ENCODE peak calls at places on chromosomes 5 and 9, in seven cellular contexts. D is tibial nerve, X is heart right ventricle, B is lung, L is heart left ventricle, T is body of pancreas, A is right cardiac atrium. Z is an unnamed sample.

GRCh38 chr9:18442629-18443491 is 31.1 kb upstream of the ADAMTSL1 start:
- DNase-seq in D (peak), T (peak), X (peak), B (peak), L (peak), A (peak), Z (peak)

GRCh38 chr5:82561786-82562185 is 283.6 kb upstream of the RPS23 start:
- DNase-seq in L (no peak), B (no peak), T (no peak), X (no peak), A (no peak), D (no peak), Z (no peak)

GRCh38 chr5:31357038-31357437 is 163.6 kb downstream of the CDH6 start:
- DNase-seq in B (no peak), L (no peak), D (no peak), X (no peak), A (no peak), T (no peak), Z (no peak)

GRCh38 chr5:1737790-1738405 is 61.7 kb downstream of the MRPL36 start:
- DNase-seq in A (no peak), T (peak), B (no peak), X (no peak), D (no peak), L (no peak), Z (peak)

GRCh38 chr5:2158109-2158508 is 275.4 kb upstream of the IRX4 start:
- DNase-seq in D (no peak), X (no peak), A (no peak), L (no peak), B (no peak), T (no peak), Z (no peak)

GRCh38 chr9:10661376-10661775 is 48.6 kb upstream of the PTPRD start:
- DNase-seq in L (no peak), B (no peak), A (no peak), D (no peak), X (no peak), T (no peak), Z (no peak)

GRCh38 chr5:61467766-61468482 is 135.9 kb downstream of the ZSWIM6 start:
- DNase-seq in T (no peak), X (no peak), B (no peak), D (no peak), L (no peak), A (no peak), Z (no peak)

GRCh38 chr5:58127486-58128220 is 332.2 kb downstream of the PLK2 start:
- DNase-seq in A (peak), D (no peak), X (no peak), T (peak), B (peak), L (no peak), Z (peak)

GRCh38 chr5:154646841-154647759 is 108.1 kb upstream of the LARP1 start:
- DNase-seq in A (peak), D (no peak), L (peak), T (peak), B (peak), X (peak), Z (peak)

GRCh38 chr9:68541568-68541967 is 885 bp upstream of the TMEM252 start:
- DNase-seq in D (no peak), B (no peak), L (no peak), T (no peak), X (no peak), A (no peak), Z (no peak)

GRCh38 chr5:175560011-175560410 is 81.7 kb downstream of the SFXN1 start:
- DNase-seq in X (no peak), T (no peak), B (no peak), A (no peak), L (no peak), D (no peak), Z (no peak)

GRCh38 chr5:80193421-80193820 is 62.4 kb downstream of the SERINC5 start:
- DNase-seq in L (no peak), B (no peak), T (no peak), D (no peak), A (no peak), X (no peak), Z (no peak)

GRCh38 chr9:112241491-112241890 is 66.4 kb upstream of the SUSD1 start:
- DNase-seq in B (no peak), A (no peak), X (no peak), D (no peak), L (no peak), T (no peak), Z (no peak)

GRCh38 chr9:31605164-31605563 is 779.3 kb upstream of the ACO1 start:
- DNase-seq in B (no peak), L (no peak), T (no peak), X (no peak), A (no peak), D (no peak), Z (no peak)

GRCh38 chr5:86329318-86329717 is 288.4 kb upstream of the COX7C start:
- DNase-seq in T (no peak), L (no peak), D (no peak), X (no peak), B (no peak), A (no peak), Z (no peak)

GRCh38 chr5:145324101-145324500 is 511.0 kb downstream of the PRELID2 start:
- DNase-seq in B (no peak), X (no peak), T (no peak), D (no peak), A (no peak), L (no peak), Z (no peak)

GRCh38 chr5:154236-154635 is 37.1 kb upstream of the LRRC14B start:
- DNase-seq in B (no peak), D (no peak), L (no peak), A (no peak), X (no peak), T (no peak), Z (no peak)

GRCh38 chr9:21432640-21433425 is 7.4 kb upstream of the IFNA1 start:
- DNase-seq in T (no peak), D (no peak), L (no peak), A (no peak), B (no peak), X (no peak), Z (no peak)

GRCh38 chr9:93670208-93671029 is 94.0 kb downstream of the PHF2 start:
- DNase-seq in T (peak), D (no peak), L (no peak), A (peak), B (no peak), X (peak), Z (peak)

GRCh38 chr9:122131401-122131921 is 28.1 kb downstream of the NDUFA8 start:
- DNase-seq in A (peak), D (no peak), L (peak), T (no peak), B (no peak), X (no peak), Z (no peak)

GRCh38 chr9:22413884-22414283 is 32.7 kb upstream of the DMRTA1 start:
- DNase-seq in L (no peak), D (no peak), B (no peak), T (no peak), A (no peak), X (no peak), Z (no peak)

GRCh38 chr5:122323132-122323548 is 11.1 kb downstream of the SNCAIP start:
- DNase-seq in X (no peak), B (no peak), L (no peak), D (no peak), A (no peak), T (no peak), Z (no peak)

GRCh38 chr9:33762343-33762742 is 33.0 kb upstream of the PRSS3 start:
- DNase-seq in X (no peak), L (no peak), T (no peak), D (no peak), B (no peak), A (no peak), Z (no peak)

GRCh38 chr5:72662936-72663335 is 153.5 kb upstream of the TNPO1 start:
- DNase-seq in X (no peak), D (no peak), A (no peak), T (no peak), B (no peak), L (no peak), Z (no peak)

GRCh38 chr5:8470489-8470888 is 601.5 kb downstream of the MTRR start:
- DNase-seq in X (no peak), D (no peak), B (no peak), T (no peak), L (no peak), A (no peak), Z (no peak)

GRCh38 chr5:60841361-60841760 is 2.7 kb downstream of the ELOVL7 start:
- DNase-seq in B (no peak), D (no peak), T (no peak), X (no peak), A (no peak), L (no peak), Z (no peak)

GRCh38 chr9:103649086-103649485 is 445.0 kb upstream of the SMC2 start:
- DNase-seq in T (no peak), L (no peak), A (no peak), B (no peak), D (no peak), X (no peak), Z (no peak)

GRCh38 chr9:28207657-28208056 is 634.4 kb upstream of the C9orf72 start:
- DNase-seq in L (no peak), A (no peak), X (no peak), D (no peak), T (no peak), B (no peak), Z (no peak)

GRCh38 chr5:178560911-178561310 is 29.3 kb downstream of the COL23A1 start:
- DNase-seq in X (no peak), B (no peak), T (no peak), A (no peak), L (no peak), D (no peak), Z (no peak)

GRCh38 chr5:93510626-93511420 is 70.2 kb downstream of the NR2F1-AS1 start:
- DNase-seq in D (no peak), L (no peak), T (no peak), B (no peak), A (no peak), X (no peak), Z (no peak)

GRCh38 chr5:136802382-136802781 is 437.0 kb upstream of the TRPC7 start:
- DNase-seq in X (no peak), B (no peak), A (no peak), L (no peak), T (peak), D (peak), Z (peak)

GRCh38 chr9:89601856-89602562 is 2.8 kb upstream of the GADD45G start:
- DNase-seq in X (no peak), A (no peak), T (no peak), B (no peak), D (no peak), L (no peak), Z (no peak)

GRCh38 chr9:89605181-89606048 is 603 bp downstream of the GADD45G start:
- DNase-seq in X (peak), D (peak), B (peak), A (peak), T (peak), L (peak), Z (peak)

GRCh38 chr9:89602978-89603628 is 1.7 kb upstream of the GADD45G start:
- DNase-seq in A (peak), L (peak), D (peak), B (peak), T (peak), X (peak), Z (peak)

GRCh38 chr9:89604463-89605180 is at the start of gene GADD45G:
- DNase-seq in T (peak), X (peak), A (peak), L (peak), B (peak), D (peak), Z (peak)

DNA sequence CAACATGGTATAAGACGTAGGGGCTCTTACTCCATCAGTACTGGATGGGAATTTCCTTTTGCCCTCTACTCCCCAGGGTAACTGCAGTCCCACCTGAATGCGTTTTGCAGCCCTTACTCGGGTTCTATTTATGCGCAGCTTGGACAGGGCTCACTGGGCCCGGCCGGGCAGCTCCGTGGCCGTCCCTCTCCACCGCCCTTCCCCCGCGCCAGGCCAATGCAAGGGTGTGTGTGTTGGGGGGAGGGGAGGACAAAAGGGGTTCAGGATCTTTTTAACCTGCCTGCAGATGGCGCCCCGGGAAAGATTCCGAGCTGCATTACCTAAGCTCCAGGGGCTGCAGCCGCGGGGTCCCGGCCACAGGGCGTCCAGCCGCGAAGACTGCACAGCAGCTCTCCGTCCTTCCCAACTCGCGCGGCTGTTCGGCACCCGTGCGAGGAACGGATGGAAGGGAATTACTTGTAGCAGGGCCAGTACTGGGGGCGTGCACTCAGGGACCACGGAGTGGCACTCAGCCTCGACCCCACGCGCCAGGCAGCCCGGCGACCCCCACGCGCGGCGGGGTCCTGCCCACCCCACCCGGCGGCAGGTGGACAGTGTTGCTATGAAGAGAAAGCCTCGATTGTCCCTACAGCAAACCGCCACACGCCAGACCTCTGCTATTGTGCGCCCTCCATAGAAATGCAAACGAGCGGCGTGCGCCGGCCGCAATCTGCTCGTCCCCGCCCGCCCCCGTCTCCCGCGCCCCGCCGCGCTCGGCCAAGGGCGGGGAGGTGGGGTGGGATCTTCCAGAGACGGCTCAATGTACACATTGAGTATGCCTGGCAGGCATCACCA is 966 bp upstream of the GADD45G start:
- DNase-seq in D (peak), T (peak), L (peak), B (peak), A (peak), X (peak), Z (peak)
- H3K27ac ChIP-seq in D (peak), T (peak), L (peak), B (peak), A (peak), X (peak), Z (peak)

GRCh38 chr5:172797800-172798199 is 26.8 kb upstream of the DUSP1 start:
- DNase-seq in X (no peak), L (no peak), A (no peak), D (no peak), B (no peak), T (no peak), Z (no peak)

GRCh38 chr5:172800088-172800551 is 29.1 kb upstream of the DUSP1 start:
- DNase-seq in D (peak), X (peak), T (peak), B (peak), A (peak), L (peak), Z (no peak)

GRCh38 chr5:172796306-172796705 is 25.3 kb upstream of the DUSP1 start:
- DNase-seq in L (no peak), T (no peak), A (no peak), X (no peak), B (no peak), D (no peak), Z (no peak)

GRCh38 chr5:172799416-172799815 is 28.4 kb upstream of the DUSP1 start:
- DNase-seq in D (no peak), A (no peak), T (no peak), X (no peak), L (no peak), B (no peak), Z (no peak)

DNA sequence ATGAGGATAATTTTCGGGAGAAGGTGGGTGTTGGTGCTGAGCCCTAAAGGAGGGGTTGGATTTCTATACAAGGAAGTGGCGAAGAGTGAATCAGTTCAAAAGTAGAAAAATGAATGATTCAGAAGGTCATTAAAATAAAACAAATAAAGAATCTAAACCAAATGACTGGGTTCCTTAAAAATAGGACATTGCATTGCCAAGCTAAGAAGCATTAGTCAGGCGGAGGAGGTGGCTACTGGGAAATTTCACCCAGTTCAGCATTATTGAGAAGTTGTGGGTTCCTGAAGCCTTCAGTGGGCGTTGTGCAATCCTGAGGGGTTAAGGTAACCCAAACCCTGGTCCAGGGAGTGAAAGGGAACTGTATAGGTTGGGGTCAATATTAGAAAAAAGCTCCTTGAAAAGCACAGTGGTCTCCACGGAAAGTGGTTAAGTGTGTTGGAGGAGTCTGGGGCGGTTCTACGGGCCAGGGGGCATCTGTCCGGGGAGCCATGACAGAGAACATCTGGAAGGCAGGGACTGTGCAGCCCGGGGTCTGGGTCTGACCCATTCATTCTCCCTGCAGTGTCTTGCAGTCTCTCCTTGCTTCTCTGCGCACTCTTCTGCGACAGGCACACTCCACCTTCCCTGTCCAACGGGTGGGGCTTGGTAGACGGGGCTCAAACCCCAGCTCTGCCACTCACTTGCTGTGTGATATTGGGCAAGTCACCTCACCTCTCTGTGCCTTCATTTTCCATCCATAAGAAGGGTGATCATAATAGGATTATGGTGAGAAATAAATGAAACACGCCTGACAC is 27.6 kb upstream of the DUSP1 start:
- DNase-seq in T (peak), X (no peak), D (peak), L (peak), A (no peak), B (peak), Z (peak)
- H3K27ac ChIP-seq in T (no peak), X (peak), D (peak), L (peak), A (no peak), B (peak), Z (no peak)

DNA sequence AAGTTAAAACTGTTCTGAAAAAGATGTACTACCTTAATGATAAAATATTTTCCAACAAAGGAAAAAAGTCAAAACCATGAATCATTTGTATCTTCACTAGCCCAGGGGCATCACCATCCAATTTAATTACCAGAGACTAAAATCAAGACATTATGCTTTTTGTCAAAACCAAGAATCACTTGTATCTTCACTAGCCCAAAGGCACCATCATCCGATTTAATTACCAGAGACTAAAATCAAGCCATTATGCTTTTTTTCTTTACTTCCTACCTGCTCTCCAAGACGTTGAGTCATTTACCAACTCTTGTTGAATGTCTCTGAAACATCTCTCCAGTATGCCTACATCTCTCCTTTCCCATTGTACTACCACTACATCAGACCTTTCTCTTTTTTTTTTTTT is 37.9 kb downstream of the FBXO38 start:
- DNase-seq in D (no peak), A (no peak), B (no peak), L (no peak), X (no peak), T (no peak), Z (no peak)
- H3K27ac ChIP-seq in D (no peak), A (no peak), B (no peak), L (no peak), X (no peak), T (no peak), Z (no peak)

GRCh38 chr5:143234162-143234842 is 169.2 kb downstream of the NR3C1 start:
- DNase-seq in X (no peak), D (no peak), A (no peak), B (no peak), L (no peak), T (peak), Z (no peak)
- H3K27ac ChIP-seq in X (no peak), D (peak), A (no peak), B (no peak), L (no peak), T (no peak), Z (no peak)